ENCODE peak calls at places on chromosome 16, in six cellular contexts. One of them, this sample, is unnamed.

GRCh38 chr16:31181102-31181830 is 1.3 kb downstream of the FUS start:
- DNase-seq in HFFc6: peak; percentile 43
- DNase-seq in activated CD4-positive, alpha-beta T cell treated with anti-CD3 and anti-CD28 coated beads, Interleukin-2, amount 10 ng/mL, durations not matched to agents 7 days and 5 days: peak; percentile 40
- DNase-seq in Ammon's horn: no peak
- DNase-seq in progenitor cell of endocrine pancreas: no peak
- DNase-seq in fibroblast of villous mesenchyme: peak; percentile 59
- DNase-seq in this sample: peak; percentile 20

GRCh38 chr16:17138801-17139200 is 332.0 kb downstream of the XYLT1 start:
- DNase-seq in HFFc6: no peak
- DNase-seq in activated CD4-positive, alpha-beta T cell treated with anti-CD3 and anti-CD28 coated beads, Interleukin-2, amount 10 ng/mL, durations not matched to agents 7 days and 5 days: no peak
- DNase-seq in Ammon's horn: no peak
- DNase-seq in progenitor cell of endocrine pancreas: peak; percentile 20
- DNase-seq in fibroblast of villous mesenchyme: no peak
- DNase-seq in this sample: no peak

GRCh38 chr16:4674926-4675530 is 18.3 kb upstream of the NUDT16L1 start:
- DNase-seq in HFFc6: no peak
- DNase-seq in activated CD4-positive, alpha-beta T cell treated with anti-CD3 and anti-CD28 coated beads, Interleukin-2, amount 10 ng/mL, durations not matched to agents 7 days and 5 days: no peak
- DNase-seq in Ammon's horn: no peak
- DNase-seq in progenitor cell of endocrine pancreas: no peak
- DNase-seq in fibroblast of villous mesenchyme: no peak
- DNase-seq in this sample: no peak

GRCh38 chr16:30361180-30361579 is 6.1 kb upstream of the CD2BP2 start:
- DNase-seq in HFFc6: no peak
- DNase-seq in activated CD4-positive, alpha-beta T cell treated with anti-CD3 and anti-CD28 coated beads, Interleukin-2, amount 10 ng/mL, durations not matched to agents 7 days and 5 days: no peak
- DNase-seq in Ammon's horn: no peak
- DNase-seq in progenitor cell of endocrine pancreas: no peak
- DNase-seq in fibroblast of villous mesenchyme: no peak
- DNase-seq in this sample: no peak

GRCh38 chr16:21611546-21612384 is 12.4 kb downstream of the METTL9 start:
- DNase-seq in HFFc6: no peak
- DNase-seq in activated CD4-positive, alpha-beta T cell treated with anti-CD3 and anti-CD28 coated beads, Interleukin-2, amount 10 ng/mL, durations not matched to agents 7 days and 5 days: no peak
- DNase-seq in Ammon's horn: no peak
- DNase-seq in progenitor cell of endocrine pancreas: no peak
- DNase-seq in fibroblast of villous mesenchyme: peak; percentile 65
- DNase-seq in this sample: peak; percentile 80

GRCh38 chr16:85365120-85365519 is 248.0 kb upstream of the GSE1 start:
- DNase-seq in HFFc6: no peak
- DNase-seq in activated CD4-positive, alpha-beta T cell treated with anti-CD3 and anti-CD28 coated beads, Interleukin-2, amount 10 ng/mL, durations not matched to agents 7 days and 5 days: no peak
- DNase-seq in Ammon's horn: no peak
- DNase-seq in progenitor cell of endocrine pancreas: no peak
- DNase-seq in fibroblast of villous mesenchyme: no peak
- DNase-seq in this sample: no peak

GRCh38 chr16:58421529-58421928 is 29.3 kb downstream of the GINS3 start:
- DNase-seq in HFFc6: peak; percentile 19
- DNase-seq in activated CD4-positive, alpha-beta T cell treated with anti-CD3 and anti-CD28 coated beads, Interleukin-2, amount 10 ng/mL, durations not matched to agents 7 days and 5 days: no peak
- DNase-seq in Ammon's horn: no peak
- DNase-seq in progenitor cell of endocrine pancreas: no peak
- DNase-seq in fibroblast of villous mesenchyme: no peak
- DNase-seq in this sample: no peak

GRCh38 chr16:919658-920631 is 50.8 kb downstream of the LMF1 start:
- DNase-seq in HFFc6: peak; percentile 54
- DNase-seq in activated CD4-positive, alpha-beta T cell treated with anti-CD3 and anti-CD28 coated beads, Interleukin-2, amount 10 ng/mL, durations not matched to agents 7 days and 5 days: no peak
- DNase-seq in Ammon's horn: no peak
- DNase-seq in progenitor cell of endocrine pancreas: no peak
- DNase-seq in fibroblast of villous mesenchyme: peak; percentile 20
- DNase-seq in this sample: no peak

GRCh38 chr16:52584921-52585320 is 38.0 kb upstream of the TOX3 start:
- DNase-seq in HFFc6: no peak
- DNase-seq in activated CD4-positive, alpha-beta T cell treated with anti-CD3 and anti-CD28 coated beads, Interleukin-2, amount 10 ng/mL, durations not matched to agents 7 days and 5 days: no peak
- DNase-seq in Ammon's horn: no peak
- DNase-seq in progenitor cell of endocrine pancreas: no peak
- DNase-seq in fibroblast of villous mesenchyme: no peak
- DNase-seq in this sample: no peak

GRCh38 chr16:21650517-21650916 is 1.9 kb downstream of the IGSF6 start:
- DNase-seq in HFFc6: no peak
- DNase-seq in activated CD4-positive, alpha-beta T cell treated with anti-CD3 and anti-CD28 coated beads, Interleukin-2, amount 10 ng/mL, durations not matched to agents 7 days and 5 days: no peak
- DNase-seq in Ammon's horn: peak; percentile 50
- DNase-seq in progenitor cell of endocrine pancreas: no peak
- DNase-seq in fibroblast of villous mesenchyme: peak; percentile 54
- DNase-seq in this sample: peak; percentile 91

GRCh38 chr16:31301708-31302400 is 42.1 kb downstream of the ITGAM start:
- DNase-seq in HFFc6: peak; percentile 11
- DNase-seq in activated CD4-positive, alpha-beta T cell treated with anti-CD3 and anti-CD28 coated beads, Interleukin-2, amount 10 ng/mL, durations not matched to agents 7 days and 5 days: peak; percentile 9
- DNase-seq in Ammon's horn: peak; percentile 46
- DNase-seq in progenitor cell of endocrine pancreas: no peak
- DNase-seq in fibroblast of villous mesenchyme: peak; percentile 32
- DNase-seq in this sample: peak; percentile 97

GRCh38 chr16:58464047-58464915 is 35.7 kb upstream of the NDRG4 start:
- DNase-seq in HFFc6: no peak
- DNase-seq in activated CD4-positive, alpha-beta T cell treated with anti-CD3 and anti-CD28 coated beads, Interleukin-2, amount 10 ng/mL, durations not matched to agents 7 days and 5 days: no peak
- DNase-seq in Ammon's horn: peak; percentile 43
- DNase-seq in progenitor cell of endocrine pancreas: peak; percentile 20
- DNase-seq in fibroblast of villous mesenchyme: no peak
- DNase-seq in this sample: no peak

GRCh38 chr16:71360378-71360777 is 1.9 kb downstream of the CALB2 start:
- DNase-seq in HFFc6: peak; percentile 92
- DNase-seq in activated CD4-positive, alpha-beta T cell treated with anti-CD3 and anti-CD28 coated beads, Interleukin-2, amount 10 ng/mL, durations not matched to agents 7 days and 5 days: no peak
- DNase-seq in Ammon's horn: no peak
- DNase-seq in progenitor cell of endocrine pancreas: no peak
- DNase-seq in fibroblast of villous mesenchyme: peak; percentile 92
- DNase-seq in this sample: peak; percentile 3

GRCh38 chr16:64950731-64951130 is 171.1 kb downstream of the CDH11 start:
- DNase-seq in HFFc6: no peak
- DNase-seq in activated CD4-positive, alpha-beta T cell treated with anti-CD3 and anti-CD28 coated beads, Interleukin-2, amount 10 ng/mL, durations not matched to agents 7 days and 5 days: no peak
- DNase-seq in Ammon's horn: no peak
- DNase-seq in progenitor cell of endocrine pancreas: no peak
- DNase-seq in fibroblast of villous mesenchyme: no peak
- DNase-seq in this sample: no peak

GRCh38 chr16:24858219-24859041 is 12.7 kb downstream of the SLC5A11 start:
- DNase-seq in HFFc6: peak; percentile 38
- DNase-seq in activated CD4-positive, alpha-beta T cell treated with anti-CD3 and anti-CD28 coated beads, Interleukin-2, amount 10 ng/mL, durations not matched to agents 7 days and 5 days: peak; percentile 66
- DNase-seq in Ammon's horn: peak; percentile 37
- DNase-seq in progenitor cell of endocrine pancreas: peak; percentile 68
- DNase-seq in fibroblast of villous mesenchyme: peak; percentile 61
- DNase-seq in this sample: peak; percentile 9

GRCh38 chr16:57616241-57616640 is 12.2 kb upstream of the ADGRG1 start:
- DNase-seq in HFFc6: no peak
- DNase-seq in activated CD4-positive, alpha-beta T cell treated with anti-CD3 and anti-CD28 coated beads, Interleukin-2, amount 10 ng/mL, durations not matched to agents 7 days and 5 days: no peak
- DNase-seq in Ammon's horn: no peak
- DNase-seq in progenitor cell of endocrine pancreas: no peak
- DNase-seq in fibroblast of villous mesenchyme: no peak
- DNase-seq in this sample: no peak

GRCh38 chr16:424623-425081 is 797 bp upstream of the RAB11FIP3 start:
- DNase-seq in HFFc6: peak; percentile 23
- DNase-seq in activated CD4-positive, alpha-beta T cell treated with anti-CD3 and anti-CD28 coated beads, Interleukin-2, amount 10 ng/mL, durations not matched to agents 7 days and 5 days: no peak
- DNase-seq in Ammon's horn: peak; percentile 47
- DNase-seq in progenitor cell of endocrine pancreas: no peak
- DNase-seq in fibroblast of villous mesenchyme: no peak
- DNase-seq in this sample: no peak

GRCh38 chr16:16101585-16101984 is 121.7 kb downstream of the ABCC6 start:
- DNase-seq in HFFc6: no peak
- DNase-seq in activated CD4-positive, alpha-beta T cell treated with anti-CD3 and anti-CD28 coated beads, Interleukin-2, amount 10 ng/mL, durations not matched to agents 7 days and 5 days: no peak
- DNase-seq in Ammon's horn: no peak
- DNase-seq in progenitor cell of endocrine pancreas: no peak
- DNase-seq in fibroblast of villous mesenchyme: no peak
- DNase-seq in this sample: no peak

GRCh38 chr16:10509534-10510025 is 70.8 kb downstream of the EMP2 start:
- DNase-seq in HFFc6: peak; percentile 74
- DNase-seq in activated CD4-positive, alpha-beta T cell treated with anti-CD3 and anti-CD28 coated beads, Interleukin-2, amount 10 ng/mL, durations not matched to agents 7 days and 5 days: peak; percentile 81
- DNase-seq in Ammon's horn: peak; percentile 94
- DNase-seq in progenitor cell of endocrine pancreas: peak; percentile 52
- DNase-seq in fibroblast of villous mesenchyme: peak; percentile 80
- DNase-seq in this sample: peak; percentile 53

GRCh38 chr16:9053006-9053601 is 38.3 kb upstream of the HAPSTR1 start:
- DNase-seq in HFFc6: peak; percentile 61
- DNase-seq in activated CD4-positive, alpha-beta T cell treated with anti-CD3 and anti-CD28 coated beads, Interleukin-2, amount 10 ng/mL, durations not matched to agents 7 days and 5 days: peak; percentile 11
- DNase-seq in Ammon's horn: peak; percentile 32
- DNase-seq in progenitor cell of endocrine pancreas: peak; percentile 55
- DNase-seq in fibroblast of villous mesenchyme: peak; percentile 88
- DNase-seq in this sample: no peak

GRCh38 chr16:86044241-86044671 is 145.3 kb downstream of the IRF8 start:
- DNase-seq in HFFc6: peak; percentile 15
- DNase-seq in activated CD4-positive, alpha-beta T cell treated with anti-CD3 and anti-CD28 coated beads, Interleukin-2, amount 10 ng/mL, durations not matched to agents 7 days and 5 days: peak; percentile 46
- DNase-seq in Ammon's horn: no peak
- DNase-seq in progenitor cell of endocrine pancreas: peak; percentile 39
- DNase-seq in fibroblast of villous mesenchyme: peak; percentile 64
- DNase-seq in this sample: peak; percentile 25

GRCh38 chr16:17836868-17837602 is 366.3 kb upstream of the XYLT1 start:
- DNase-seq in HFFc6: peak; percentile 96
- DNase-seq in activated CD4-positive, alpha-beta T cell treated with anti-CD3 and anti-CD28 coated beads, Interleukin-2, amount 10 ng/mL, durations not matched to agents 7 days and 5 days: no peak
- DNase-seq in Ammon's horn: no peak
- DNase-seq in progenitor cell of endocrine pancreas: no peak
- DNase-seq in fibroblast of villous mesenchyme: peak; percentile 90
- DNase-seq in this sample: no peak

GRCh38 chr16:77807-78443 is at the start of gene MPG:
- DNase-seq in HFFc6: peak; percentile 70
- DNase-seq in activated CD4-positive, alpha-beta T cell treated with anti-CD3 and anti-CD28 coated beads, Interleukin-2, amount 10 ng/mL, durations not matched to agents 7 days and 5 days: peak; percentile 86
- DNase-seq in Ammon's horn: peak; percentile 85
- DNase-seq in progenitor cell of endocrine pancreas: peak; percentile 70
- DNase-seq in fibroblast of villous mesenchyme: peak; percentile 82
- DNase-seq in this sample: peak; percentile 42

GRCh38 chr16:1676661-1677060 is 1.4 kb upstream of the JPT2 start:
- DNase-seq in HFFc6: no peak
- DNase-seq in activated CD4-positive, alpha-beta T cell treated with anti-CD3 and anti-CD28 coated beads, Interleukin-2, amount 10 ng/mL, durations not matched to agents 7 days and 5 days: no peak
- DNase-seq in Ammon's horn: no peak
- DNase-seq in progenitor cell of endocrine pancreas: no peak
- DNase-seq in fibroblast of villous mesenchyme: no peak
- DNase-seq in this sample: no peak

GRCh38 chr16:12704492-12705111 is 99.1 kb downstream of the CPPED1 start:
- DNase-seq in HFFc6: no peak
- DNase-seq in activated CD4-positive, alpha-beta T cell treated with anti-CD3 and anti-CD28 coated beads, Interleukin-2, amount 10 ng/mL, durations not matched to agents 7 days and 5 days: no peak
- DNase-seq in Ammon's horn: no peak
- DNase-seq in progenitor cell of endocrine pancreas: no peak
- DNase-seq in fibroblast of villous mesenchyme: no peak
- DNase-seq in this sample: no peak

GRCh38 chr16:29307598-29308507 is 98.7 kb downstream of the NPIPB11 start:
- DNase-seq in HFFc6: peak; percentile 17
- DNase-seq in activated CD4-positive, alpha-beta T cell treated with anti-CD3 and anti-CD28 coated beads, Interleukin-2, amount 10 ng/mL, durations not matched to agents 7 days and 5 days: no peak
- DNase-seq in Ammon's horn: no peak
- DNase-seq in progenitor cell of endocrine pancreas: no peak
- DNase-seq in fibroblast of villous mesenchyme: peak; percentile 81
- DNase-seq in this sample: no peak

GRCh38 chr16:11292076-11292748 is 11.1 kb upstream of the PRM1 start:
- DNase-seq in HFFc6: no peak
- DNase-seq in activated CD4-positive, alpha-beta T cell treated with anti-CD3 and anti-CD28 coated beads, Interleukin-2, amount 10 ng/mL, durations not matched to agents 7 days and 5 days: no peak
- DNase-seq in Ammon's horn: no peak
- DNase-seq in progenitor cell of endocrine pancreas: no peak
- DNase-seq in fibroblast of villous mesenchyme: no peak
- DNase-seq in this sample: no peak

GRCh38 chr16:75311383-75311938 is 60.0 kb upstream of the BCAR1 start:
- DNase-seq in HFFc6: peak; percentile 39
- DNase-seq in activated CD4-positive, alpha-beta T cell treated with anti-CD3 and anti-CD28 coated beads, Interleukin-2, amount 10 ng/mL, durations not matched to agents 7 days and 5 days: no peak
- DNase-seq in Ammon's horn: no peak
- DNase-seq in progenitor cell of endocrine pancreas: no peak
- DNase-seq in fibroblast of villous mesenchyme: no peak
- DNase-seq in this sample: no peak

GRCh38 chr16:56600398-56600999 is 7.9 kb upstream of the MT2A start:
- DNase-seq in HFFc6: peak; percentile 73
- DNase-seq in activated CD4-positive, alpha-beta T cell treated with anti-CD3 and anti-CD28 coated beads, Interleukin-2, amount 10 ng/mL, durations not matched to agents 7 days and 5 days: peak; percentile 50
- DNase-seq in Ammon's horn: peak; percentile 86
- DNase-seq in progenitor cell of endocrine pancreas: no peak
- DNase-seq in fibroblast of villous mesenchyme: peak; percentile 60
- DNase-seq in this sample: peak; percentile 52

GRCh38 chr16:71840052-71840451 is 5.7 kb upstream of the ATXN1L start:
- DNase-seq in HFFc6: peak; percentile 55
- DNase-seq in activated CD4-positive, alpha-beta T cell treated with anti-CD3 and anti-CD28 coated beads, Interleukin-2, amount 10 ng/mL, durations not matched to agents 7 days and 5 days: no peak
- DNase-seq in Ammon's horn: no peak
- DNase-seq in progenitor cell of endocrine pancreas: no peak
- DNase-seq in fibroblast of villous mesenchyme: peak; percentile 47
- DNase-seq in this sample: no peak